ENCODE peak calls at places on chromosome 2, in nine cellular contexts. R is naive thymus-derived CD4-positive, alpha-beta T cell; T is IMR-90; M is CD8-positive, alpha-beta memory T cell; E is left colon; G is Right ventricle myocardium inferior; S is aorta; W is NCI-H510A treated with DMSO at 0.1 percent for 48 hours; F is right atrium auricular region. X is an unnamed sample.
A peak's percentile ranks its signal among the peaks of the same experiment; 100 is the strongest.

GRCh38 chr2:18178736-18179349 is 300.4 kb downstream of the KCNS3 start:
- DNase-seq in F (no peak), W (peak; percentile 75), E (no peak), G (no peak), T (peak; percentile 38), R (peak; percentile 7), M (no peak), S (no peak), X (peak; percentile 85)

GRCh38 chr2:96145028-96145939 is at the start of gene DUSP2:
- DNase-seq in F (peak; percentile 78), R (peak; percentile 82), G (peak; percentile 85), E (peak; percentile 84), S (peak; percentile 92), W (peak; percentile 46), M (peak; percentile 86), T (peak; percentile 59), X (peak; percentile 75)

GRCh38 chr2:145158051-145158586 is 638.2 kb upstream of the ZEB2 start:
- DNase-seq in G (peak; percentile 82), S (peak; percentile 74), T (peak; percentile 95), M (no peak), E (no peak), F (peak; percentile 84), R (no peak), W (no peak), X (peak; percentile 46)

GRCh38 chr2:140718999-140719398 is 1411.8 kb downstream of the LRP1B start:
- DNase-seq in G (no peak), T (no peak), S (no peak), W (no peak), E (no peak), R (no peak), M (no peak), F (no peak), X (no peak)

GRCh38 chr2:151780938-151781337 is 46.7 kb upstream of the NEB start:
- DNase-seq in T (no peak), G (no peak), R (no peak), M (no peak), F (no peak), W (no peak), S (no peak), E (no peak), X (peak; percentile 31)

GRCh38 chr2:62383843-62384242 is 122.2 kb downstream of the TMEM17 start:
- DNase-seq in M (no peak), W (no peak), F (no peak), G (no peak), E (no peak), T (peak; percentile 20), S (no peak), R (no peak), X (peak; percentile 13)

GRCh38 chr2:65300772-65301711 is 73.4 kb downstream of the ACTR2 start:
- DNase-seq in M (peak; percentile 50), G (no peak), S (peak; percentile 77), F (peak; percentile 71), T (peak; percentile 89), E (no peak), W (no peak), R (peak; percentile 82), X (no peak)

GRCh38 chr2:201465524-201465971 is 14.0 kb downstream of the STRADB start:
- DNase-seq in R (no peak), W (no peak), S (no peak), M (no peak), F (no peak), G (no peak), E (peak; percentile 38), T (peak; percentile 20), X (no peak)

GRCh38 chr2:226828164-226828563 is 7.7 kb upstream of the RHBDD1 start:
- DNase-seq in E (no peak), S (no peak), F (no peak), T (peak; percentile 22), R (no peak), M (no peak), W (no peak), G (no peak), X (no peak)

GRCh38 chr2:75021672-75022071 is 63.2 kb downstream of the POLE4 start:
- DNase-seq in G (no peak), E (no peak), T (peak; percentile 80), M (no peak), W (no peak), S (no peak), R (no peak), F (no peak), X (no peak)

GRCh38 chr2:113120861-113121260 is 6.5 kb upstream of the IL1RN start:
- DNase-seq in F (peak; percentile 4), M (no peak), S (no peak), E (no peak), W (no peak), T (no peak), G (no peak), R (no peak), X (no peak)

GRCh38 chr2:171563301-171563700 is 41.0 kb downstream of the CYBRD1 start:
- DNase-seq in T (no peak), W (no peak), S (no peak), R (no peak), G (no peak), M (no peak), F (no peak), E (no peak), X (no peak)

GRCh38 chr2:127078691-127079270 is 28.2 kb downstream of the BIN1 start:
- DNase-seq in R (no peak), W (no peak), E (no peak), G (no peak), M (no peak), T (no peak), S (no peak), F (no peak), X (no peak)

GRCh38 chr2:28696261-28696660 is 55.4 kb upstream of the PPP1CB start:
- DNase-seq in S (no peak), F (no peak), R (no peak), M (no peak), T (no peak), W (no peak), G (no peak), E (no peak), X (no peak)

GRCh38 chr2:25340340-25340886 is 1.3 kb downstream of the DNMT3A start:
- DNase-seq in W (peak; percentile 33), F (no peak), M (no peak), E (peak; percentile 59), T (no peak), R (no peak), S (peak; percentile 83), G (no peak), X (no peak)

X was measured in OCI-M1.